ENCODE peak calls at places on chromosomes 7 and 10, in seven cellular contexts. E, R, K, O, M, N and V are unnamed samples.

GRCh38 chr10:79336276-79336675 is 11.0 kb upstream of the PPIF start:
- DNase-seq in E (no peak), R (no peak), K (no peak), O (no peak), M (no peak), N (no peak), V (no peak)

GRCh38 chr10:114413398-114413797 is 9.1 kb upstream of the AFAP1L2 start:
- DNase-seq in E (peak), R (no peak), K (no peak), O (no peak), M (no peak), N (peak), V (no peak)

GRCh38 chr7:51611937-51612336 is 295.3 kb upstream of the COBL start:
- DNase-seq in E (no peak), R (no peak), K (no peak), O (no peak), M (no peak), N (no peak), V (peak)

GRCh38 chr7:21850531-21851285 is 95.0 kb downstream of the CDCA7L start:
- DNase-seq in E (no peak), R (no peak), K (no peak), O (no peak), M (no peak), N (peak), V (peak)

GRCh38 chr10:59905066-59905734 is 1.2 kb downstream of the CCDC6 start:
- DNase-seq in E (peak), R (no peak), K (no peak), O (peak), M (peak), N (peak), V (no peak)

GRCh38 chr10:70693619-70694286 is 21.4 kb downstream of the ADAMTS14 start:
- DNase-seq in E (no peak), R (no peak), K (no peak), O (no peak), M (no peak), N (no peak), V (peak)

GRCh38 chr10:124379609-124380193 is 39.0 kb downstream of the OAT start:
- DNase-seq in E (no peak), R (no peak), K (no peak), O (no peak), M (no peak), N (no peak), V (no peak)

GRCh38 chr7:2004841-2005351 is 227.8 kb downstream of the MAD1L1 start:
- DNase-seq in E (no peak), R (no peak), K (no peak), O (no peak), M (no peak), N (no peak), V (no peak)

GRCh38 chr10:60236869-60237524 is 152.7 kb downstream of the ANK3 start:
- DNase-seq in E (peak), R (no peak), K (no peak), O (no peak), M (peak), N (no peak), V (no peak)

GRCh38 chr10:110225756-110226554 is 18.6 kb downstream of the MXI1 start:
- DNase-seq in E (peak), R (peak), K (peak), O (peak), M (peak), N (peak), V (peak)

GRCh38 chr7:91185771-91186170 is 78.5 kb upstream of the FZD1 start:
- DNase-seq in E (no peak), R (no peak), K (no peak), O (no peak), M (no peak), N (no peak), V (no peak)

GRCh38 chr7:3267928-3268690 is 32.9 kb upstream of the SDK1 start:
- DNase-seq in E (no peak), R (no peak), K (peak), O (peak), M (no peak), N (peak), V (peak)

GRCh38 chr10:76106611-76107010 is 675.2 kb downstream of the LRMDA start:
- DNase-seq in E (no peak), R (no peak), K (no peak), O (no peak), M (no peak), N (no peak), V (no peak)

GRCh38 chr10:119253433-119254174 is 46.2 kb downstream of the GRK5 start:
- DNase-seq in E (no peak), R (no peak), K (no peak), O (no peak), M (no peak), N (peak), V (peak)

GRCh38 chr7:45236666-45237065 is 79.1 kb downstream of the RAMP3 start:
- DNase-seq in E (no peak), R (no peak), K (no peak), O (no peak), M (no peak), N (no peak), V (peak)

GRCh38 chr10:14852236-14852635 is 14.1 kb downstream of the HSPA14 start:
- DNase-seq in E (no peak), R (no peak), K (no peak), O (no peak), M (no peak), N (no peak), V (no peak)

GRCh38 chr7:832292-832967 is at the start of gene SUN1:
- DNase-seq in E (no peak), R (no peak), K (no peak), O (no peak), M (no peak), N (peak), V (peak)